ENCODE peak calls at places on chromosome 6, in eight cellular contexts. Q, I, F, G, B, D, E and Z are unnamed samples.

GRCh38 chr6:143059616-143060353 is 904 bp upstream of the AIG1 start:
- DNase-seq in Q (no peak), I (peak; percentile 23), F (no peak), G (no peak), B (peak; percentile 76), D (peak; percentile 80), E (no peak), Z (peak; percentile 11)

GRCh38 chr6:52390361-52390727 is 28.4 kb downstream of the PAQR8 start:
- DNase-seq in Q (peak; percentile 47), I (no peak), F (peak; percentile 49), G (no peak), B (peak; percentile 75), D (peak; percentile 42), E (peak; percentile 57), Z (no peak)

GRCh38 chr6:135525550-135525949 is 28.0 kb upstream of the AHI1 start:
- DNase-seq in Q (no peak), I (no peak), F (no peak), G (no peak), B (no peak), D (no peak), E (no peak), Z (no peak)

GRCh38 chr6:43877463-43878126 is 107.6 kb downstream of the VEGFA start:
- DNase-seq in Q (no peak), I (no peak), F (no peak), G (no peak), B (no peak), D (no peak), E (no peak), Z (no peak)

GRCh38 chr6:130602151-130602770 is 224.9 kb upstream of the SMLR1 start:
- DNase-seq in Q (no peak), I (no peak), F (peak; percentile 96), G (no peak), B (peak; percentile 64), D (peak; percentile 98), E (no peak), Z (no peak)

GRCh38 chr6:7832904-7833752 is 77.5 kb downstream of the TXNDC5 start:
- DNase-seq in Q (no peak), I (no peak), F (no peak), G (no peak), B (no peak), D (no peak), E (no peak), Z (no peak)

GRCh38 chr6:12182676-12183075 is 107.5 kb upstream of the EDN1 start:
- DNase-seq in Q (no peak), I (no peak), F (no peak), G (no peak), B (no peak), D (peak; percentile 48), E (no peak), Z (no peak)

GRCh38 chr6:79188101-79188500 is 46.4 kb downstream of the HMGN3 start:
- DNase-seq in Q (no peak), I (no peak), F (no peak), G (no peak), B (no peak), D (no peak), E (no peak), Z (no peak)

GRCh38 chr6:106247293-106247692 is 78.3 kb downstream of the ATG5 start:
- DNase-seq in Q (no peak), I (no peak), F (no peak), G (no peak), B (no peak), D (no peak), E (no peak), Z (no peak)

GRCh38 chr6:166516256-166516655 is 70.2 kb downstream of the RAMACL start:
- DNase-seq in Q (no peak), I (no peak), F (no peak), G (no peak), B (no peak), D (no peak), E (no peak), Z (no peak)

GRCh38 chr6:38504996-38505395 is 134.7 kb downstream of the BTBD9 start:
- DNase-seq in Q (no peak), I (no peak), F (no peak), G (no peak), B (no peak), D (no peak), E (no peak), Z (no peak)

GRCh38 chr6:73704260-73704659 is 8.3 kb downstream of the CD109 start:
- DNase-seq in Q (no peak), I (no peak), F (peak; percentile 54), G (no peak), B (peak; percentile 79), D (peak; percentile 98), E (no peak), Z (no peak)

GRCh38 chr6:43708857-43709653 is 21.5 kb upstream of the MRPS18A start:
- DNase-seq in Q (no peak), I (peak; percentile 9), F (no peak), G (no peak), B (no peak), D (peak; percentile 71), E (no peak), Z (no peak)